ENCODE peak calls at places on chromosomes 11 and 22, in seven cellular contexts. One of them, this sample, is unnamed.

GRCh38 chr22:18056161-18056666 is 21.6 kb upstream of the PEX26 start:
- DNase-seq in stimulated activated CD4-positive, alpha-beta T cell treated with anti-CD3 and anti-CD28 coated beads, Interleukin-2, amount 100 ng/mL, for 24 hours: no peak
- DNase-seq in NCI-H345: peak
- DNase-seq in COR-L47: no peak
- DNase-seq in T-helper 2 cell: no peak
- DNase-seq in NCI-H226: no peak
- DNase-seq in OCI-M1: peak
- DNase-seq in this sample: peak

GRCh38 chr22:25763239-25763777 is 21.3 kb downstream of the MYO18B start:
- DNase-seq in COR-L47: no peak
- DNase-seq in OCI-M1: no peak
- DNase-seq in NCI-H345: no peak
- DNase-seq in stimulated activated CD4-positive, alpha-beta T cell treated with anti-CD3 and anti-CD28 coated beads, Interleukin-2, amount 100 ng/mL, for 24 hours: no peak
- DNase-seq in NCI-H226: no peak
- DNase-seq in T-helper 2 cell: no peak
- DNase-seq in this sample: no peak

GRCh38 chr22:46010951-46011626 is 34.1 kb upstream of the WNT7B start:
- DNase-seq in NCI-H226: no peak
- DNase-seq in T-helper 2 cell: no peak
- DNase-seq in stimulated activated CD4-positive, alpha-beta T cell treated with anti-CD3 and anti-CD28 coated beads, Interleukin-2, amount 100 ng/mL, for 24 hours: no peak
- DNase-seq in NCI-H345: peak
- DNase-seq in OCI-M1: no peak
- DNase-seq in COR-L47: no peak
- DNase-seq in this sample: peak

GRCh38 chr11:62004473-62004872 is 37.0 kb upstream of the FTH1 start:
- DNase-seq in NCI-H345: no peak
- DNase-seq in OCI-M1: no peak
- DNase-seq in COR-L47: no peak
- DNase-seq in T-helper 2 cell: no peak
- DNase-seq in NCI-H226: peak
- DNase-seq in stimulated activated CD4-positive, alpha-beta T cell treated with anti-CD3 and anti-CD28 coated beads, Interleukin-2, amount 100 ng/mL, for 24 hours: no peak
- DNase-seq in this sample: no peak

GRCh38 chr11:110182886-110183285 is 89.7 kb downstream of the ZC3H12C start:
- DNase-seq in NCI-H226: peak
- DNase-seq in stimulated activated CD4-positive, alpha-beta T cell treated with anti-CD3 and anti-CD28 coated beads, Interleukin-2, amount 100 ng/mL, for 24 hours: no peak
- DNase-seq in NCI-H345: no peak
- DNase-seq in T-helper 2 cell: no peak
- DNase-seq in COR-L47: no peak
- DNase-seq in OCI-M1: no peak
- DNase-seq in this sample: no peak

GRCh38 chr11:106076421-106076922 is 675 bp downstream of the KBTBD3 start:
- DNase-seq in T-helper 2 cell: no peak
- DNase-seq in COR-L47: peak
- DNase-seq in stimulated activated CD4-positive, alpha-beta T cell treated with anti-CD3 and anti-CD28 coated beads, Interleukin-2, amount 100 ng/mL, for 24 hours: no peak
- DNase-seq in OCI-M1: no peak
- DNase-seq in NCI-H226: no peak
- DNase-seq in NCI-H345: no peak
- DNase-seq in this sample: no peak

GRCh38 chr11:13215157-13215556 is 62.4 kb upstream of the BMAL1 start:
- DNase-seq in OCI-M1: no peak
- DNase-seq in T-helper 2 cell: no peak
- DNase-seq in COR-L47: no peak
- DNase-seq in NCI-H226: peak
- DNase-seq in stimulated activated CD4-positive, alpha-beta T cell treated with anti-CD3 and anti-CD28 coated beads, Interleukin-2, amount 100 ng/mL, for 24 hours: no peak
- DNase-seq in NCI-H345: no peak
- DNase-seq in this sample: no peak

GRCh38 chr11:84173078-84173477 is 886.9 kb upstream of the CCDC90B start:
- DNase-seq in OCI-M1: no peak
- DNase-seq in NCI-H345: no peak
- DNase-seq in stimulated activated CD4-positive, alpha-beta T cell treated with anti-CD3 and anti-CD28 coated beads, Interleukin-2, amount 100 ng/mL, for 24 hours: no peak
- DNase-seq in NCI-H226: no peak
- DNase-seq in COR-L47: no peak
- DNase-seq in T-helper 2 cell: no peak
- DNase-seq in this sample: no peak

GRCh38 chr11:134530826-134531225 is 118.8 kb upstream of the B3GAT1 start:
- DNase-seq in NCI-H345: no peak
- DNase-seq in T-helper 2 cell: no peak
- DNase-seq in stimulated activated CD4-positive, alpha-beta T cell treated with anti-CD3 and anti-CD28 coated beads, Interleukin-2, amount 100 ng/mL, for 24 hours: no peak
- DNase-seq in NCI-H226: no peak
- DNase-seq in COR-L47: no peak
- DNase-seq in OCI-M1: no peak
- DNase-seq in this sample: no peak

GRCh38 chr11:63919267-63920125 is 2.5 kb upstream of the RCOR2 start:
- DNase-seq in T-helper 2 cell: no peak
- DNase-seq in COR-L47: no peak
- DNase-seq in stimulated activated CD4-positive, alpha-beta T cell treated with anti-CD3 and anti-CD28 coated beads, Interleukin-2, amount 100 ng/mL, for 24 hours: no peak
- DNase-seq in NCI-H345: no peak
- DNase-seq in OCI-M1: no peak
- DNase-seq in NCI-H226: no peak
- DNase-seq in this sample: peak

GRCh38 chr11:22244986-22245592 is 52.2 kb downstream of the ANO5 start:
- DNase-seq in T-helper 2 cell: no peak
- DNase-seq in COR-L47: peak
- DNase-seq in NCI-H226: no peak
- DNase-seq in OCI-M1: peak
- DNase-seq in stimulated activated CD4-positive, alpha-beta T cell treated with anti-CD3 and anti-CD28 coated beads, Interleukin-2, amount 100 ng/mL, for 24 hours: peak
- DNase-seq in NCI-H345: peak
- DNase-seq in this sample: peak

GRCh38 chr11:125881291-125881690 is 6.2 kb upstream of the HYLS1 start:
- DNase-seq in T-helper 2 cell: no peak
- DNase-seq in NCI-H345: no peak
- DNase-seq in stimulated activated CD4-positive, alpha-beta T cell treated with anti-CD3 and anti-CD28 coated beads, Interleukin-2, amount 100 ng/mL, for 24 hours: no peak
- DNase-seq in OCI-M1: no peak
- DNase-seq in COR-L47: no peak
- DNase-seq in NCI-H226: no peak
- DNase-seq in this sample: no peak

This sample was measured in SHP77.